ENCODE peak calls at places on chromosomes 6 and 20, in nine cellular contexts. One of them, this sample, is unnamed.

GRCh38 chr20:36479938-36480337 is 61.4 kb upstream of the MYL9 start:
- DNase-seq in stimulated activated CD4-positive, alpha-beta T cell treated with anti-CD3 and anti-CD28 coated beads, TNF-alpha, amount 100 ng/mL, for 48 hours: no peak
- DNase-seq in H7: peak
- DNase-seq in Caki2: no peak
- DNase-seq in iris pigment epithelial cell: no peak
- DNase-seq in T-cell: no peak
- DNase-seq in head of caudate nucleus: peak
- DNase-seq in substantia nigra: no peak
- DNase-seq in right cardiac atrium: no peak
- DNase-seq in this sample: no peak

GRCh38 chr6:117110146-117110545 is 155.2 kb upstream of the VGLL2 start:
- DNase-seq in head of caudate nucleus: no peak
- DNase-seq in T-cell: no peak
- DNase-seq in right cardiac atrium: no peak
- DNase-seq in stimulated activated CD4-positive, alpha-beta T cell treated with anti-CD3 and anti-CD28 coated beads, TNF-alpha, amount 100 ng/mL, for 48 hours: no peak
- DNase-seq in H7: no peak
- DNase-seq in Caki2: no peak
- DNase-seq in iris pigment epithelial cell: no peak
- DNase-seq in substantia nigra: no peak
- DNase-seq in this sample: no peak

GRCh38 chr6:152160346-152160745 is 352.9 kb downstream of the ESR1 start:
- DNase-seq in substantia nigra: no peak
- DNase-seq in stimulated activated CD4-positive, alpha-beta T cell treated with anti-CD3 and anti-CD28 coated beads, TNF-alpha, amount 100 ng/mL, for 48 hours: no peak
- DNase-seq in iris pigment epithelial cell: no peak
- DNase-seq in T-cell: no peak
- DNase-seq in Caki2: no peak
- DNase-seq in right cardiac atrium: no peak
- DNase-seq in head of caudate nucleus: no peak
- DNase-seq in H7: no peak
- DNase-seq in this sample: no peak

GRCh38 chr20:2326046-2326445 is 30.2 kb downstream of the TGM3 start:
- DNase-seq in substantia nigra: no peak
- DNase-seq in right cardiac atrium: no peak
- DNase-seq in stimulated activated CD4-positive, alpha-beta T cell treated with anti-CD3 and anti-CD28 coated beads, TNF-alpha, amount 100 ng/mL, for 48 hours: no peak
- DNase-seq in Caki2: no peak
- DNase-seq in T-cell: no peak
- DNase-seq in iris pigment epithelial cell: no peak
- DNase-seq in H7: no peak
- DNase-seq in head of caudate nucleus: no peak
- DNase-seq in this sample: no peak

GRCh38 chr6:27334141-27334540 is 22.1 kb upstream of the POM121L2 start:
- DNase-seq in Caki2: no peak
- DNase-seq in right cardiac atrium: no peak
- DNase-seq in T-cell: no peak
- DNase-seq in iris pigment epithelial cell: no peak
- DNase-seq in head of caudate nucleus: no peak
- DNase-seq in stimulated activated CD4-positive, alpha-beta T cell treated with anti-CD3 and anti-CD28 coated beads, TNF-alpha, amount 100 ng/mL, for 48 hours: no peak
- DNase-seq in substantia nigra: no peak
- DNase-seq in H7: no peak
- DNase-seq in this sample: no peak

GRCh38 chr20:46406986-46407670 is 713 bp upstream of the ELMO2 start:
- DNase-seq in stimulated activated CD4-positive, alpha-beta T cell treated with anti-CD3 and anti-CD28 coated beads, TNF-alpha, amount 100 ng/mL, for 48 hours: peak
- DNase-seq in Caki2: no peak
- DNase-seq in iris pigment epithelial cell: no peak
- DNase-seq in H7: no peak
- DNase-seq in right cardiac atrium: peak
- DNase-seq in T-cell: peak
- DNase-seq in head of caudate nucleus: peak
- DNase-seq in substantia nigra: peak
- DNase-seq in this sample: peak

GRCh38 chr20:35225319-35226125 is 968 bp upstream of the MMP24 start:
- DNase-seq in substantia nigra: no peak
- DNase-seq in T-cell: no peak
- DNase-seq in right cardiac atrium: no peak
- DNase-seq in iris pigment epithelial cell: no peak
- DNase-seq in Caki2: no peak
- DNase-seq in H7: peak
- DNase-seq in stimulated activated CD4-positive, alpha-beta T cell treated with anti-CD3 and anti-CD28 coated beads, TNF-alpha, amount 100 ng/mL, for 48 hours: no peak
- DNase-seq in head of caudate nucleus: no peak
- DNase-seq in this sample: no peak

GRCh38 chr20:17281478-17281877 is 54.6 kb downstream of the PCSK2 start:
- DNase-seq in iris pigment epithelial cell: peak
- DNase-seq in right cardiac atrium: no peak
- DNase-seq in stimulated activated CD4-positive, alpha-beta T cell treated with anti-CD3 and anti-CD28 coated beads, TNF-alpha, amount 100 ng/mL, for 48 hours: no peak
- DNase-seq in H7: peak
- DNase-seq in Caki2: peak
- DNase-seq in substantia nigra: no peak
- DNase-seq in T-cell: no peak
- DNase-seq in head of caudate nucleus: no peak
- DNase-seq in this sample: no peak

GRCh38 chr6:108082539-108082938 is 8.0 kb upstream of the OSTM1 start:
- DNase-seq in right cardiac atrium: no peak
- DNase-seq in T-cell: no peak
- DNase-seq in head of caudate nucleus: no peak
- DNase-seq in substantia nigra: no peak
- DNase-seq in Caki2: no peak
- DNase-seq in stimulated activated CD4-positive, alpha-beta T cell treated with anti-CD3 and anti-CD28 coated beads, TNF-alpha, amount 100 ng/mL, for 48 hours: no peak
- DNase-seq in iris pigment epithelial cell: no peak
- DNase-seq in H7: no peak
- DNase-seq in this sample: no peak

GRCh38 chr20:53642196-53643030 is 48.8 kb upstream of the ZNF217 start:
- DNase-seq in H7: peak
- DNase-seq in iris pigment epithelial cell: peak
- DNase-seq in right cardiac atrium: peak
- DNase-seq in head of caudate nucleus: no peak
- DNase-seq in stimulated activated CD4-positive, alpha-beta T cell treated with anti-CD3 and anti-CD28 coated beads, TNF-alpha, amount 100 ng/mL, for 48 hours: peak
- DNase-seq in Caki2: no peak
- DNase-seq in T-cell: peak
- DNase-seq in substantia nigra: no peak
- DNase-seq in this sample: no peak

GRCh38 chr20:64025826-64026412 is 10.1 kb upstream of the C20orf204 start:
- DNase-seq in Caki2: no peak
- DNase-seq in iris pigment epithelial cell: no peak
- DNase-seq in right cardiac atrium: no peak
- DNase-seq in stimulated activated CD4-positive, alpha-beta T cell treated with anti-CD3 and anti-CD28 coated beads, TNF-alpha, amount 100 ng/mL, for 48 hours: no peak
- DNase-seq in H7: no peak
- DNase-seq in substantia nigra: no peak
- DNase-seq in T-cell: no peak
- DNase-seq in head of caudate nucleus: no peak
- DNase-seq in this sample: no peak

GRCh38 chr6:41036601-41037000 is 2.4 kb downstream of the UNC5CL start:
- DNase-seq in substantia nigra: no peak
- DNase-seq in T-cell: no peak
- DNase-seq in H7: no peak
- DNase-seq in head of caudate nucleus: no peak
- DNase-seq in stimulated activated CD4-positive, alpha-beta T cell treated with anti-CD3 and anti-CD28 coated beads, TNF-alpha, amount 100 ng/mL, for 48 hours: no peak
- DNase-seq in iris pigment epithelial cell: no peak
- DNase-seq in Caki2: peak
- DNase-seq in right cardiac atrium: no peak
- DNase-seq in this sample: no peak

GRCh38 chr20:62937353-62938104 is 418 bp upstream of the GID8 start:
- DNase-seq in iris pigment epithelial cell: peak
- DNase-seq in substantia nigra: peak
- DNase-seq in T-cell: peak
- DNase-seq in stimulated activated CD4-positive, alpha-beta T cell treated with anti-CD3 and anti-CD28 coated beads, TNF-alpha, amount 100 ng/mL, for 48 hours: peak
- DNase-seq in H7: peak
- DNase-seq in head of caudate nucleus: peak
- DNase-seq in right cardiac atrium: peak
- DNase-seq in Caki2: peak
- DNase-seq in this sample: peak

GRCh38 chr6:157281570-157281969 is 41.7 kb downstream of the TMEM242 start:
- DNase-seq in Caki2: no peak
- DNase-seq in substantia nigra: no peak
- DNase-seq in stimulated activated CD4-positive, alpha-beta T cell treated with anti-CD3 and anti-CD28 coated beads, TNF-alpha, amount 100 ng/mL, for 48 hours: no peak
- DNase-seq in right cardiac atrium: peak
- DNase-seq in head of caudate nucleus: no peak
- DNase-seq in T-cell: no peak
- DNase-seq in iris pigment epithelial cell: no peak
- DNase-seq in H7: peak
- DNase-seq in this sample: no peak

GRCh38 chr6:25676775-25677174 is 24.8 kb downstream of the SCGN start:
- DNase-seq in iris pigment epithelial cell: no peak
- DNase-seq in substantia nigra: no peak
- DNase-seq in T-cell: no peak
- DNase-seq in Caki2: no peak
- DNase-seq in stimulated activated CD4-positive, alpha-beta T cell treated with anti-CD3 and anti-CD28 coated beads, TNF-alpha, amount 100 ng/mL, for 48 hours: no peak
- DNase-seq in right cardiac atrium: no peak
- DNase-seq in head of caudate nucleus: no peak
- DNase-seq in H7: no peak
- DNase-seq in this sample: no peak

GRCh38 chr6:169800668-169801395 is 49.4 kb downstream of the ERMARD start:
- DNase-seq in iris pigment epithelial cell: peak
- DNase-seq in H7: peak
- DNase-seq in head of caudate nucleus: peak
- DNase-seq in T-cell: no peak
- DNase-seq in substantia nigra: peak
- DNase-seq in right cardiac atrium: no peak
- DNase-seq in Caki2: peak
- DNase-seq in stimulated activated CD4-positive, alpha-beta T cell treated with anti-CD3 and anti-CD28 coated beads, TNF-alpha, amount 100 ng/mL, for 48 hours: no peak
- DNase-seq in this sample: no peak

GRCh38 chr6:30349411-30350177 is 4.6 kb downstream of the RPP21 start:
- DNase-seq in T-cell: no peak
- DNase-seq in Caki2: no peak
- DNase-seq in right cardiac atrium: no peak
- DNase-seq in substantia nigra: no peak
- DNase-seq in iris pigment epithelial cell: no peak
- DNase-seq in head of caudate nucleus: no peak
- DNase-seq in H7: no peak
- DNase-seq in stimulated activated CD4-positive, alpha-beta T cell treated with anti-CD3 and anti-CD28 coated beads, TNF-alpha, amount 100 ng/mL, for 48 hours: no peak
- DNase-seq in this sample: no peak

GRCh38 chr20:5000263-5001173 is 792 bp downstream of the SLC23A2 start:
- DNase-seq in substantia nigra: peak
- DNase-seq in iris pigment epithelial cell: peak
- DNase-seq in head of caudate nucleus: peak
- DNase-seq in H7: peak
- DNase-seq in Caki2: no peak
- DNase-seq in T-cell: peak
- DNase-seq in right cardiac atrium: peak
- DNase-seq in stimulated activated CD4-positive, alpha-beta T cell treated with anti-CD3 and anti-CD28 coated beads, TNF-alpha, amount 100 ng/mL, for 48 hours: no peak
- DNase-seq in this sample: no peak

GRCh38 chr6:22785036-22785435 is 215.7 kb downstream of the HDGFL1 start:
- DNase-seq in Caki2: no peak
- DNase-seq in head of caudate nucleus: peak
- DNase-seq in T-cell: no peak
- DNase-seq in right cardiac atrium: no peak
- DNase-seq in iris pigment epithelial cell: no peak
- DNase-seq in substantia nigra: no peak
- DNase-seq in H7: peak
- DNase-seq in stimulated activated CD4-positive, alpha-beta T cell treated with anti-CD3 and anti-CD28 coated beads, TNF-alpha, amount 100 ng/mL, for 48 hours: no peak
- DNase-seq in this sample: no peak

GRCh38 chr6:169933251-169933821 is 181.9 kb downstream of the ERMARD start:
- DNase-seq in substantia nigra: no peak
- DNase-seq in right cardiac atrium: no peak
- DNase-seq in iris pigment epithelial cell: no peak
- DNase-seq in head of caudate nucleus: no peak
- DNase-seq in H7: peak
- DNase-seq in stimulated activated CD4-positive, alpha-beta T cell treated with anti-CD3 and anti-CD28 coated beads, TNF-alpha, amount 100 ng/mL, for 48 hours: no peak
- DNase-seq in Caki2: no peak
- DNase-seq in T-cell: no peak
- DNase-seq in this sample: no peak

GRCh38 chr20:33233129-33233774 is 2.5 kb upstream of the BPIFA1 start:
- DNase-seq in Caki2: no peak
- DNase-seq in right cardiac atrium: no peak
- DNase-seq in head of caudate nucleus: no peak
- DNase-seq in H7: peak
- DNase-seq in substantia nigra: no peak
- DNase-seq in T-cell: no peak
- DNase-seq in stimulated activated CD4-positive, alpha-beta T cell treated with anti-CD3 and anti-CD28 coated beads, TNF-alpha, amount 100 ng/mL, for 48 hours: no peak
- DNase-seq in iris pigment epithelial cell: no peak
- DNase-seq in this sample: no peak

GRCh38 chr6:25504661-25505060 is 147.4 kb upstream of the SCGN start:
- DNase-seq in substantia nigra: no peak
- DNase-seq in iris pigment epithelial cell: peak
- DNase-seq in right cardiac atrium: no peak
- DNase-seq in Caki2: no peak
- DNase-seq in T-cell: no peak
- DNase-seq in stimulated activated CD4-positive, alpha-beta T cell treated with anti-CD3 and anti-CD28 coated beads, TNF-alpha, amount 100 ng/mL, for 48 hours: no peak
- DNase-seq in H7: no peak
- DNase-seq in head of caudate nucleus: no peak
- DNase-seq in this sample: no peak

GRCh38 chr6:79420054-79420453 is 117.2 kb downstream of the LCA5 start:
- DNase-seq in Caki2: peak
- DNase-seq in T-cell: no peak
- DNase-seq in H7: no peak
- DNase-seq in substantia nigra: no peak
- DNase-seq in iris pigment epithelial cell: no peak
- DNase-seq in right cardiac atrium: no peak
- DNase-seq in head of caudate nucleus: no peak
- DNase-seq in stimulated activated CD4-positive, alpha-beta T cell treated with anti-CD3 and anti-CD28 coated beads, TNF-alpha, amount 100 ng/mL, for 48 hours: no peak
- DNase-seq in this sample: no peak

GRCh38 chr20:31517373-31517772 is 3.1 kb downstream of the HM13 start:
- DNase-seq in iris pigment epithelial cell: peak
- DNase-seq in right cardiac atrium: peak
- DNase-seq in substantia nigra: no peak
- DNase-seq in stimulated activated CD4-positive, alpha-beta T cell treated with anti-CD3 and anti-CD28 coated beads, TNF-alpha, amount 100 ng/mL, for 48 hours: no peak
- DNase-seq in Caki2: peak
- DNase-seq in T-cell: no peak
- DNase-seq in H7: peak
- DNase-seq in head of caudate nucleus: no peak
- DNase-seq in this sample: no peak

GRCh38 chr6:163340201-163340887 is 74.2 kb upstream of the QKI start:
- DNase-seq in T-cell: no peak
- DNase-seq in right cardiac atrium: no peak
- DNase-seq in head of caudate nucleus: no peak
- DNase-seq in stimulated activated CD4-positive, alpha-beta T cell treated with anti-CD3 and anti-CD28 coated beads, TNF-alpha, amount 100 ng/mL, for 48 hours: no peak
- DNase-seq in substantia nigra: no peak
- DNase-seq in H7: no peak
- DNase-seq in iris pigment epithelial cell: no peak
- DNase-seq in Caki2: no peak
- DNase-seq in this sample: no peak

GRCh38 chr6:25482996-25483395 is 169.0 kb upstream of the SCGN start:
- DNase-seq in substantia nigra: no peak
- DNase-seq in iris pigment epithelial cell: peak
- DNase-seq in right cardiac atrium: peak
- DNase-seq in head of caudate nucleus: no peak
- DNase-seq in stimulated activated CD4-positive, alpha-beta T cell treated with anti-CD3 and anti-CD28 coated beads, TNF-alpha, amount 100 ng/mL, for 48 hours: no peak
- DNase-seq in T-cell: no peak
- DNase-seq in H7: no peak
- DNase-seq in Caki2: no peak
- DNase-seq in this sample: no peak

GRCh38 chr6:67877288-67877687 is 757.8 kb upstream of the ADGRB3 start:
- DNase-seq in iris pigment epithelial cell: no peak
- DNase-seq in substantia nigra: no peak
- DNase-seq in head of caudate nucleus: no peak
- DNase-seq in right cardiac atrium: no peak
- DNase-seq in Caki2: no peak
- DNase-seq in T-cell: no peak
- DNase-seq in stimulated activated CD4-positive, alpha-beta T cell treated with anti-CD3 and anti-CD28 coated beads, TNF-alpha, amount 100 ng/mL, for 48 hours: no peak
- DNase-seq in H7: no peak
- DNase-seq in this sample: no peak

GRCh38 chr6:29376003-29376402 is 912 bp upstream of the OR12D3 start:
- DNase-seq in Caki2: no peak
- DNase-seq in right cardiac atrium: no peak
- DNase-seq in head of caudate nucleus: no peak
- DNase-seq in substantia nigra: no peak
- DNase-seq in T-cell: no peak
- DNase-seq in stimulated activated CD4-positive, alpha-beta T cell treated with anti-CD3 and anti-CD28 coated beads, TNF-alpha, amount 100 ng/mL, for 48 hours: no peak
- DNase-seq in H7: peak
- DNase-seq in iris pigment epithelial cell: peak
- DNase-seq in this sample: no peak

GRCh38 chr6:40922281-40922680 is 116.7 kb downstream of the UNC5CL start:
- DNase-seq in stimulated activated CD4-positive, alpha-beta T cell treated with anti-CD3 and anti-CD28 coated beads, TNF-alpha, amount 100 ng/mL, for 48 hours: no peak
- DNase-seq in T-cell: no peak
- DNase-seq in head of caudate nucleus: no peak
- DNase-seq in substantia nigra: no peak
- DNase-seq in H7: no peak
- DNase-seq in Caki2: no peak
- DNase-seq in right cardiac atrium: no peak
- DNase-seq in iris pigment epithelial cell: peak
- DNase-seq in this sample: no peak

GRCh38 chr6:117960906-117961700 is 54.0 kb downstream of the SLC35F1 start:
- DNase-seq in head of caudate nucleus: no peak
- DNase-seq in substantia nigra: no peak
- DNase-seq in H7: no peak
- DNase-seq in Caki2: no peak
- DNase-seq in T-cell: no peak
- DNase-seq in iris pigment epithelial cell: no peak
- DNase-seq in right cardiac atrium: no peak
- DNase-seq in stimulated activated CD4-positive, alpha-beta T cell treated with anti-CD3 and anti-CD28 coated beads, TNF-alpha, amount 100 ng/mL, for 48 hours: no peak
- DNase-seq in this sample: no peak

GRCh38 chr20:32965115-32965514 is 39.1 kb downstream of the SUN5 start:
- DNase-seq in H7: peak
- DNase-seq in substantia nigra: no peak
- DNase-seq in head of caudate nucleus: no peak
- DNase-seq in Caki2: no peak
- DNase-seq in stimulated activated CD4-positive, alpha-beta T cell treated with anti-CD3 and anti-CD28 coated beads, TNF-alpha, amount 100 ng/mL, for 48 hours: no peak
- DNase-seq in iris pigment epithelial cell: no peak
- DNase-seq in T-cell: no peak
- DNase-seq in right cardiac atrium: no peak
- DNase-seq in this sample: no peak